ENCODE peak calls at places on chromosomes 5 and 9, in four cellular contexts. One of them, this sample, is unnamed.

GRCh38 chr9:107807183-107807582 is 317.6 kb upstream of the KLF4 start:
- DNase-seq in HepG2: no peak
- DNase-seq in H1: no peak
- DNase-seq in K562: no peak
- DNase-seq in this sample: peak

GRCh38 chr5:75167345-75167744 is 69.3 kb downstream of the ANKRD31 start:
- DNase-seq in HepG2: peak
- DNase-seq in H1: no peak
- DNase-seq in K562: peak
- DNase-seq in this sample: peak

GRCh38 chr9:123434619-123435240 is 78.7 kb downstream of the CRB2 start:
- DNase-seq in H1: peak
- DNase-seq in HepG2: peak
- DNase-seq in K562: peak
- DNase-seq in this sample: peak

GRCh38 chr5:85614482-85614881 is 1003.3 kb upstream of the COX7C start:
- DNase-seq in H1: no peak
- DNase-seq in HepG2: no peak
- DNase-seq in K562: no peak
- DNase-seq in this sample: no peak

GRCh38 chr5:175162036-175162435 is 281.9 kb downstream of the DRD1 start:
- DNase-seq in K562: no peak
- DNase-seq in HepG2: no peak
- DNase-seq in H1: no peak
- DNase-seq in this sample: no peak

GRCh38 chr9:106862946-106863740 is at the start of gene ZNF462:
- DNase-seq in K562: no peak
- DNase-seq in H1: no peak
- DNase-seq in HepG2: no peak
- DNase-seq in this sample: peak

GRCh38 chr5:83059341-83059740 is 17.9 kb downstream of the TMEM167A start:
- DNase-seq in HepG2: no peak
- DNase-seq in H1: no peak
- DNase-seq in K562: no peak
- DNase-seq in this sample: no peak

GRCh38 chr5:140608730-140609520 is 24.1 kb downstream of the CD14 start:
- DNase-seq in H1: no peak
- DNase-seq in K562: no peak
- DNase-seq in HepG2: no peak
- DNase-seq in this sample: no peak

GRCh38 chr9:19922476-19923118 is 133.8 kb upstream of the SLC24A2 start:
- DNase-seq in HepG2: peak
- DNase-seq in H1: peak
- DNase-seq in K562: no peak
- DNase-seq in this sample: peak

GRCh38 chr9:136051568-136052432 is 43.3 kb downstream of the NACC2 start:
- DNase-seq in K562: no peak
- DNase-seq in H1: peak
- DNase-seq in HepG2: peak
- DNase-seq in this sample: peak

GRCh38 chr9:110133608-110134214 is 74.2 kb downstream of the C9orf152 start:
- DNase-seq in K562: no peak
- DNase-seq in H1: no peak
- DNase-seq in HepG2: no peak
- DNase-seq in this sample: peak

GRCh38 chr5:77146896-77147295 is 59.8 kb upstream of the ZBED3 start:
- DNase-seq in HepG2: no peak
- DNase-seq in H1: no peak
- DNase-seq in K562: no peak
- DNase-seq in this sample: no peak
- TF ChIP-seq RNF2 in HepG2: no peak
- TF ChIP-seq RNF2 in H1: no peak
- TF ChIP-seq RNF2 in K562: no peak
- TF ChIP-seq RNF2 in this sample: no peak

GRCh38 chr5:73222173-73222572 is 49.2 kb downstream of the TMEM174 start:
- DNase-seq in HepG2: no peak
- DNase-seq in H1: no peak
- DNase-seq in K562: no peak
- DNase-seq in this sample: no peak

GRCh38 chr5:73215525-73215890 is 42.5 kb downstream of the TMEM174 start:
- DNase-seq in K562: no peak
- DNase-seq in H1: no peak
- DNase-seq in HepG2: no peak
- DNase-seq in this sample: no peak

GRCh38 chr5:73215891-73216610 is 43.1 kb downstream of the TMEM174 start:
- DNase-seq in K562: peak
- DNase-seq in H1: no peak
- DNase-seq in HepG2: peak
- DNase-seq in this sample: peak

GRCh38 chr5:73214921-73215490 is 42.0 kb downstream of the TMEM174 start:
- DNase-seq in K562: no peak
- DNase-seq in H1: no peak
- DNase-seq in HepG2: no peak
- DNase-seq in this sample: no peak

DNA sequence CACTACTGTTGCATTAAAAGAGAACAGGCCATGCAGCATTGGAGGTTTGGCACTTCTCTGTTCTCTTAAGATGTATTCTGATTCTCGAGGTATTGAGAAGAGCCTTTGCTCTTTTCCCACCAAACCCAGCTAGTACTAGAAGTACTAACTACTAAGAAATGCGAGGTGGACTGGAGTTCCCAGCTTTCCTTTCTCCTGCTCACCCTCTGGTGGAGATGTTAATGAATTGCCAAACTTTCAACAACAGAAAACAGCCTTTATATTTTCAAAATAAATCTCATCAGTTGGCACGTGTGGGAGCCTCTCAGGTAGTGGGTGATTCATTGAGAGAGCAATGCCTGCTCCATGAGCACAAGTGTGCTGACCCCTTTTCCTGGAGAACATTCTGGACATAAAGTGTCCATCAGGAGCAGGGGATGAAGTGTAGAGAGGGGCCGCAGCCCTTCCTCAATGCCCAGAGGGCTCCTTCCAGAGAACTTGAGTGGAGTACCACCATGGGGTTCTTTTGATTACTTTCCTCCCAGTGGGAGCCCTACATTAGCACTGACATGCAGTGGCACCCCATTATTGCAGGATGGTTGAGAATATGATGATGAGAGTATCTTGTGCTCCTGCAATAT is 45.7 kb downstream of the TMEM174 start:
- DNase-seq in H1: no peak
- DNase-seq in HepG2: no peak
- DNase-seq in K562: no peak
- DNase-seq in this sample: peak
- TF ChIP-seq RNF2 in H1: no peak
- TF ChIP-seq RNF2 in HepG2: no peak
- TF ChIP-seq RNF2 in K562: no peak
- TF ChIP-seq RNF2 in this sample: no peak

GRCh38 chr5:88276378-88276777 is 7.7 kb upstream of the TMEM161B start:
- DNase-seq in H1: no peak
- DNase-seq in K562: no peak
- DNase-seq in HepG2: no peak
- DNase-seq in this sample: no peak

GRCh38 chr5:88281322-88281721 is 12.7 kb upstream of the TMEM161B start:
- DNase-seq in K562: no peak
- DNase-seq in HepG2: no peak
- DNase-seq in H1: no peak
- DNase-seq in this sample: no peak

GRCh38 chr5:88275574-88275973 is 6.9 kb upstream of the TMEM161B start:
- DNase-seq in HepG2: no peak
- DNase-seq in H1: no peak
- DNase-seq in K562: no peak
- DNase-seq in this sample: no peak

GRCh38 chr5:88283690-88284089 is 15.0 kb upstream of the TMEM161B start:
- DNase-seq in H1: no peak
- DNase-seq in HepG2: no peak
- DNase-seq in K562: no peak
- DNase-seq in this sample: no peak

GRCh38 chr5:88279584-88279983 is 10.9 kb upstream of the TMEM161B start:
- DNase-seq in HepG2: no peak
- DNase-seq in K562: no peak
- DNase-seq in H1: no peak
- DNase-seq in this sample: no peak
- TF ChIP-seq RNF2 in HepG2: no peak
- TF ChIP-seq RNF2 in K562: no peak
- TF ChIP-seq RNF2 in H1: no peak
- TF ChIP-seq RNF2 in this sample: no peak

GRCh38 chr9:99722852-99723251 is 98.8 kb upstream of the NR4A3 start:
- DNase-seq in HepG2: no peak
- DNase-seq in K562: no peak
- DNase-seq in H1: no peak
- DNase-seq in this sample: no peak
- TF ChIP-seq RNF2 in HepG2: no peak
- TF ChIP-seq RNF2 in K562: no peak
- TF ChIP-seq RNF2 in H1: no peak
- TF ChIP-seq RNF2 in this sample: no peak

GRCh38 chr5:34698754-34699153 is 42.6 kb downstream of the RAI14 start:
- DNase-seq in K562: no peak
- DNase-seq in H1: no peak
- DNase-seq in HepG2: no peak
- DNase-seq in this sample: no peak
- TF ChIP-seq RNF2 in K562: no peak
- TF ChIP-seq RNF2 in H1: no peak
- TF ChIP-seq RNF2 in HepG2: no peak
- TF ChIP-seq RNF2 in this sample: no peak

DNA sequence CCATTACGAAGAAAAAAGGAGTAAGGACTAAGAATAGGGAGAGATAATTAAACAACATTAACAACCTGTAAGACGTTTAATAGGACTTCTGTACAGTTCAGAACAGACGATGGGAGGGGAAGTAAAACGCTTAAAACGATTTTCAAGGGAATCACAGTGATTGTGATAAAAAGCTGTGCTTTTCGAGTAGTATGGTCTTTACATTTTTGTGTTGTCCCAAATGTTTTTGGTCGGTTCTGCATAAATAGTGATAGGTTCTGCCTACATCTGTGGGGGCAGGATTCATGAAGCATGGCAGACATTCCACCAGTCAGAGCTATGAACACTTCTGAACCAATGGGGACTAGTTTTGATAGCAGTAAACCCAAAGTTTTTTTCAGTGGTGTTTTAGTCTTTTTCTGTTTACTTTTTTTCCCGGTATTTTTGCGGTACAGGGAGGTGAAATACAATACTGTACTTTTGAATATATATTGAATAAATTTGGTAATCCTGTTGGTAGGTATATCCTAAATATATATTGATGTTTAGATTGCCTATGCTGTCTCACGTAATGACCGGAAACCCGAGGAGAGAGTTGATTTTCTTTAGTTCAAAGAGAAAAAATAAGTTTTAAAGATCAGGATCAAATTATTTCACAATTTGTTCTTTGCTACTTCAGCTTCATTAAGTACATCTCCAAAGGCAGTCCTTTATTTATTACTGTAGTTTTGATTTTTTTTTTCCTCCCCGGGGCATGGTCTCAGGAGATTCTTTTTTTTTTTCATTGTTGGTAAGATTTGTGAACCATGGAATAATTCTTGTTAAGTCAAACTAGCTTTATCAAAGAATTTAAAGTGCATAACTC is 1.3 kb downstream of the ERBIN start:
- DNase-seq in HepG2: peak
- DNase-seq in H1: no peak
- DNase-seq in K562: no peak
- DNase-seq in this sample: peak
- TF ChIP-seq RNF2 in HepG2: no peak
- TF ChIP-seq RNF2 in H1: no peak
- TF ChIP-seq RNF2 in K562: no peak
- TF ChIP-seq RNF2 in this sample: no peak

DNA sequence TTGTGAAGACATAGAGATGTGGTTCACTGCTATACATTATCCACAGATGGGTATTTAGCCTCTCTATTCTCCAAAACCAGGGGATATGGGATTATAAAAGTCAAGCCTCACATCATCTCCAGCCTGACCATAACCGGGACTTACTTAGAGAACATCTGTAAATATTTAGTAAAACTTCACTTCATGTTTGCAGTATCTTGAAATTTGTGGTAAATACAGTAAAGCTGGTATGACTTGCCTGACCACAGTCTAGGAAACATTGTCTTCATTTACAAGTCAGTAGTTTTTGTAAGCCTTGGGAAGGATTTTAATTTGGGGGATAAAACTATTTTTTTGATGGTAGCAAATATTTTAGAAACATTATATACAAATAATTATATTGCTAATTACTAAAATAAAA is 64.2 kb downstream of the MAST4 start:
- DNase-seq in H1: no peak
- DNase-seq in K562: no peak
- DNase-seq in HepG2: no peak
- DNase-seq in this sample: no peak
- TF ChIP-seq RNF2 in H1: no peak
- TF ChIP-seq RNF2 in K562: no peak
- TF ChIP-seq RNF2 in HepG2: no peak
- TF ChIP-seq RNF2 in this sample: no peak

GRCh38 chr9:14258840-14259239 is 55.1 kb downstream of the NFIB start:
- DNase-seq in HepG2: no peak
- DNase-seq in H1: no peak
- DNase-seq in K562: no peak
- DNase-seq in this sample: no peak
- TF ChIP-seq RNF2 in HepG2: no peak
- TF ChIP-seq RNF2 in H1: no peak
- TF ChIP-seq RNF2 in K562: no peak
- TF ChIP-seq RNF2 in this sample: no peak

DNA sequence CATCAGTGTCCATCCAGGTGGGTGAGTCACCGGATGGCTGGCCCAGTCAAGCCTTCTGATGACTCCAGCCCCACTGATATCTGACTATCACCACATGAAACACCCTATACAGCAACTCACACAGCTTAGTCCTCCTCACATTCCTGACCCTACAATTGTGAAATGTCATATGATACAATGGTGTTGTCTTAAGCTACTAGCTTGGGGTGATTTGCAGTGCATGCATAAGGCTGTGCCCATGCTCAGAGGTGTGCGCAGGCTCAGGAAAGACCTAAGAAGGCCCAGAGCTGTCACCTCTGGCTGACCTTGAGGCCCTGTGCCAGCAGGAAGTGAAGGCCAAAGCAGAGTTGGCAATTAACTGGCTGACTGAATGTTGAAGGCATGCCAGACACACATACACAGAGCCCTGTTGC is 21.5 kb upstream of the SEMA4D start:
- DNase-seq in H1: no peak
- DNase-seq in K562: no peak
- DNase-seq in HepG2: peak
- DNase-seq in this sample: peak
- TF ChIP-seq RNF2 in H1: no peak
- TF ChIP-seq RNF2 in K562: no peak
- TF ChIP-seq RNF2 in HepG2: no peak
- TF ChIP-seq RNF2 in this sample: no peak

GRCh38 chr5:124461857-124462423 is 284.5 kb downstream of the ZNF608 start:
- DNase-seq in K562: no peak
- DNase-seq in HepG2: no peak
- DNase-seq in H1: no peak
- DNase-seq in this sample: no peak
- TF ChIP-seq RNF2 in K562: no peak
- TF ChIP-seq RNF2 in HepG2: no peak
- TF ChIP-seq RNF2 in H1: no peak
- TF ChIP-seq RNF2 in this sample: no peak

This sample was measured in A549.